ENCODE peak calls at places on chromosome 12, in nine cellular contexts. K, U, W, T, X, C, L, N and J are unnamed samples.

GRCh38 chr12:127351481-127352010 is 915.4 kb upstream of the TMEM132C start:
- DNase-seq in K (no peak), U (no peak), W (no peak), T (no peak), X (no peak), C (no peak), L (no peak), N (no peak), J (no peak)

GRCh38 chr12:115798309-115798917 is 479.1 kb downstream of the MED13L start:
- DNase-seq in K (no peak), U (no peak), W (no peak), T (no peak), X (no peak), C (no peak), L (no peak), N (no peak), J (no peak)

GRCh38 chr12:92259852-92260251 is 114.2 kb upstream of the BTG1 start:
- DNase-seq in K (no peak), U (no peak), W (no peak), T (no peak), X (no peak), C (no peak), L (no peak), N (no peak), J (no peak)

GRCh38 chr12:3752096-3752709 is 706 bp downstream of the CRACR2A start:
- DNase-seq in K (no peak), U (no peak), W (no peak), T (no peak), X (no peak), C (peak; percentile 31), L (peak; percentile 63), N (peak; percentile 13), J (peak; percentile 30)

GRCh38 chr12:47277972-47278448 is 198.3 kb upstream of the AMIGO2 start:
- DNase-seq in K (peak; percentile 96), U (no peak), W (no peak), T (no peak), X (no peak), C (no peak), L (no peak), N (no peak), J (no peak)

GRCh38 chr12:58359084-58359483 is 417.7 kb downstream of the ATP23 start:
- DNase-seq in K (no peak), U (no peak), W (peak; percentile 18), T (no peak), X (no peak), C (peak; percentile 14), L (no peak), N (no peak), J (no peak)

GRCh38 chr12:47433876-47434275 is 272.0 kb downstream of the RPAP3 start:
- DNase-seq in K (no peak), U (no peak), W (no peak), T (no peak), X (no peak), C (no peak), L (no peak), N (no peak), J (no peak)

GRCh38 chr12:52148541-52149181 is 43.2 kb downstream of the KRT80 start:
- DNase-seq in K (peak; percentile 83), U (peak; percentile 65), W (no peak), T (no peak), X (no peak), C (no peak), L (peak; percentile 92), N (no peak), J (peak; percentile 86)

GRCh38 chr12:31518680-31519227 is 72.2 kb downstream of the DENND5B start:
- DNase-seq in K (peak; percentile 79), U (no peak), W (peak; percentile 61), T (no peak), X (no peak), C (peak; percentile 43), L (peak; percentile 21), N (peak; percentile 10), J (no peak)

GRCh38 chr12:4690760-4691159 is 29.4 kb upstream of the GALNT8 start:
- DNase-seq in K (no peak), U (no peak), W (no peak), T (no peak), X (no peak), C (no peak), L (no peak), N (no peak), J (no peak)

GRCh38 chr12:103748002-103748401 is 93.0 kb downstream of the NT5DC3 start:
- DNase-seq in K (no peak), U (no peak), W (no peak), T (no peak), X (no peak), C (no peak), L (no peak), N (no peak), J (no peak)

DNA sequence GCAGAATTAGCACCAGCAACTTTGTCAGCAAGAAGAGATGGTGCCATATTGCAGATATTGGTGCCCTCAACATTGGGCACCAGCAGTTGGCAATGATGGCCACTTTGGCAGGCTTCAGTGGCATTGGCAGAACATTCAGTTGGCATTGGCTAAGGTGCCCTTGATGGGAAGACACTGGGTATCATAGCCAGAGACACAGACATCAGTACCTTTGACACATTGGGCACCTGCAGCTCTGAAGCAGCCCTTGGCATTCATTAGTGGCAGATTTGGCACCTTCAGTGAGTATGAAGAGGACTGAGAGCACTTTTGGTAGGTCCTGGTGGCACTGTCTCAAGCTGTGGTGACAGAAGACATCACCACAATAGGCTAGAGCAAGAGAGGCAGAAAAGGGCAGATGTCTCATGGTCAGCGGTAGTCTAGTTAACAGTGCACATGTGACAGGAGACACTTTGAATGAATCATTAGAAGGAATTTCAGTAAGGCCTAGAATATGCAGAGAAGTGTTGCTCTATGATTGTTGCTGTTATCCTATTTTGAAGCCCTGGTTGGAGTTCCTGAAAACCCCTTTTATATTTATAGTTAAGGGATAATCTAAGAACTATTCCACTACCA is 422.2 kb downstream of the APAF1 start:
- DNase-seq in K (no peak), U (no peak), W (no peak), T (no peak), X (no peak), C (no peak), L (no peak), N (no peak), J (no peak)
- TF ChIP-seq CTCF in K (no peak), U (no peak), W (no peak), T (no peak), X (no peak), C (no peak), L (no peak), N (no peak), J (no peak)

GRCh38 chr12:94263905-94264655 is 115.7 kb downstream of the PLXNC1 start:
- DNase-seq in K (no peak), U (no peak), W (no peak), T (no peak), X (peak; percentile 75), C (no peak), L (no peak), N (no peak), J (no peak)

GRCh38 chr12:94261119-94261518 is 112.7 kb downstream of the PLXNC1 start:
- DNase-seq in K (no peak), U (no peak), W (no peak), T (no peak), X (no peak), C (no peak), L (no peak), N (no peak), J (no peak)

GRCh38 chr12:94261781-94262180 is 113.4 kb downstream of the PLXNC1 start:
- DNase-seq in K (no peak), U (no peak), W (no peak), T (no peak), X (no peak), C (no peak), L (no peak), N (no peak), J (no peak)

GRCh38 chr12:94262228-94263010 is 114.0 kb downstream of the PLXNC1 start:
- DNase-seq in K (peak; percentile 30), U (peak; percentile 95), W (peak; percentile 93), T (peak; percentile 76), X (peak; percentile 89), C (peak; percentile 79), L (peak; percentile 81), N (no peak), J (peak; percentile 68)

DNA sequence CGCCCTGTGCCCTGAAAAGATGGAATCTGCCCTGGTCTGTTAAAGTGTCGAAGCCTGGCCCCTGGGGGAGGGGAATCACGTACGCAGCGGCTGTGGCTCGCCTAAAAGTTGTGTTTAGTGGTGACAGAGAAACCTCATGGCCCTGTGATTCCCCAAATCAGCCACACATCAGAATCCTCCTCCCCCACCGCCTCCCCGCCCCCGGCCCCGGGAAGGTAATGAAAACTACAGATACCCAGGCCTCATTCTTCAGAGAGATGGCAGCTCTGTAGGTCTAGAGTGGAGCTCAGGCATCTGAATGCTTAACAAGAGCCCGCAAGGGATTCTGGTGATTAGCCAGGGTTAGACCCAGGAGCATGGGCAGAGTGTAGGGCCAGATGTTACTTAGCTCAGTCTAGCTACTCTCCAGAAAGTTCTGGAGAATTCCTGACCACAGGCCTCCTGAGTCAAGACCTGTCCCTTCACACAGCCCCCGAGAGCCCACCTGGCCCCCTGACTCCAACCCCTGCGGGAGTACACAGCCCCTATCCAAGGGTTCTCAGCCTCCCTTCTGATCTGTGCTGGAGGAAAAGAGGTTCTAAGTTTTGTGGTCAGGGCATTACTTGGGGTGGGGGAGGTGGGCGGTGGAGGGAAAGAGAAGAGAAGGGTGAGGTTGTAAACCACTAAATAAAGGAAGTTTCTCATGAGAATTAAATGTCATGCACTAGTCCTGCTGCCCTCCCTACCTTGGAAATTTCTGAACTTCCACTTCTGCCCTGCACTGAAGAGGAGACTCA is 114.8 kb downstream of the PLXNC1 start:
- DNase-seq in K (no peak), U (no peak), W (peak; percentile 33), T (no peak), X (peak; percentile 67), C (no peak), L (peak; percentile 33), N (no peak), J (no peak)
- H3K4me3 ChIP-seq in K (no peak overlapping the region), U (peak overlapping the region; percentile 53), W (peak overlapping the region; percentile 56), T (peak overlapping the region; percentile 59), X (peak overlapping the region; percentile 59), C (peak overlapping the region; percentile 22), L (peak overlapping the region; percentile 33), N (no peak overlapping the region), J (peak overlapping the region; percentile 43)

DNA sequence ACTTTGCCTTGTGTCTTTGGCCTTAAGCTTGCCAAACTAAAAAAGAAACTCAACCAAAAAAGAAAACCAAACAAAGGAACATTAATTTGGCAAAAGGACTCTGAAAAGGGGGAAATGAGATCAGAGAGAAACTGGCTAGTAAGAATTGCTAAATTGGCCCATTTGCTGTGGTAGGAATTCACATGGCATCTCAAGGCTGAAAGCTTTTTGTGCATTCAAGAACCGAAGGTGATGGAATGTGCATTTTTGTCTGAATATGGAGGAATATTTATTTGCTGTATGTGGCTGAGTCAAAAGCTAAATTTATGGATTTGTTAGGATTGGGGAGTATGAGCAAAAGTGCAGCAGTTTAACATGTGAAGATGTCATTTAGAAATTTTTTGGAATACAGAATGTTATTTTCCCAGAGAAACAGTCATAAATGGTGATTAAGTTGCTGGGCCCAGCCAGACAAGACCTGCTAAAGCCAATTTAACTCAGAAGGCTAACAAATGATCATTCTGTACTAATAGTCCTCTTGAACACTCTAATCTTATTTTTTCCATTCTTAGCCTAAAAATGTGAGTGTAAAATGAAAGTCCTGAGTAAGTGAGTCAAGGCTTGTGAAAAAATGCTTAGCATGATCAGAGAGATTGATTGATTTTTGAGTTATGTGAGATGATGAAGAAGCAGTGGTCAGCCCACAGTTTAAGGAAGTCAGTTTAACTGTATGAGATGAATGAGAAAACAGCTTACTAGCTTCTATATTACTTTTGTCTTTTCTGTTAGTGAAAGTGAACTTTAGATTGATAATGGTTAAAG is 94.1 kb downstream of the ANO6 start:
- DNase-seq in K (no peak), U (no peak), W (no peak), T (no peak), X (no peak), C (no peak), L (no peak), N (no peak), J (no peak)
- TF ChIP-seq EP300 in K (no peak), U (no peak), W (no peak), T (no peak), X (no peak), C (no peak), L (no peak), N (no peak), J (no peak)

GRCh38 chr12:122834229-122834920 is 882 bp upstream of the HIP1R start:
- DNase-seq in K (peak; percentile 82), U (no peak), W (no peak), T (no peak), X (peak; percentile 87), C (peak; percentile 83), L (peak; percentile 55), N (peak; percentile 58), J (peak; percentile 64)
- TF ChIP-seq CTCF in K (peak; percentile 23), U (no peak), W (peak; percentile 12), T (no peak), X (no peak), C (peak; percentile 11), L (peak; percentile 42), N (peak; percentile 28), J (no peak)